ENCODE peak calls at places on chromosomes 2 and 18, in six cellular contexts. Q, T, J, Y, I and E are unnamed samples.

GRCh38 chr2:217824223-217824622 is 178.6 kb downstream of the TNS1 start:
- DNase-seq in Q (no peak), T (no peak), J (no peak), Y (no peak), I (no peak), E (no peak)

GRCh38 chr2:6556755-6557154 is 309.0 kb downstream of the CMPK2 start:
- DNase-seq in Q (peak; percentile 14), T (no peak), J (peak; percentile 94), Y (no peak), I (no peak), E (no peak)

GRCh38 chr2:190468814-190469569 is 60.8 kb downstream of the MFSD6 start:
- DNase-seq in Q (peak; percentile 97), T (peak; percentile 28), J (peak; percentile 97), Y (peak; percentile 94), I (peak; percentile 93), E (peak; percentile 72)

GRCh38 chr18:12309683-12310198 is 1.7 kb downstream of the TUBB6 start:
- DNase-seq in Q (peak; percentile 75), T (no peak), J (no peak), Y (no peak), I (no peak), E (no peak)

GRCh38 chr2:16546128-16546754 is 119.4 kb downstream of the CYRIA start:
- DNase-seq in Q (peak; percentile 46), T (no peak), J (peak; percentile 29), Y (peak; percentile 8), I (no peak), E (no peak)

GRCh38 chr2:96662360-96662759 is 19.8 kb downstream of the FER1L5 start:
- DNase-seq in Q (no peak), T (no peak), J (no peak), Y (no peak), I (no peak), E (no peak)

GRCh38 chr2:215059724-215060123 is 78.7 kb downstream of the ABCA12 start:
- DNase-seq in Q (peak; percentile 6), T (no peak), J (peak; percentile 28), Y (no peak), I (no peak), E (no peak)

GRCh38 chr2:208025037-208025813 is at the start of gene PLEKHM3:
- DNase-seq in Q (peak; percentile 92), T (peak; percentile 85), J (peak; percentile 90), Y (peak; percentile 86), I (peak; percentile 62), E (peak; percentile 88)

GRCh38 chr2:130870779-130871178 is 34.1 kb downstream of the ARHGEF4 start:
- DNase-seq in Q (no peak), T (no peak), J (no peak), Y (no peak), I (no peak), E (no peak)

GRCh38 chr18:66280470-66280869 is 323.4 kb downstream of the CDH19 start:
- DNase-seq in Q (no peak), T (no peak), J (no peak), Y (no peak), I (no peak), E (no peak)

GRCh38 chr18:55265916-55266488 is 306.7 kb upstream of the CCDC68 start:
- DNase-seq in Q (peak; percentile 37), T (no peak), J (peak; percentile 86), Y (no peak), I (no peak), E (no peak)